ENCODE peak calls at places on chromosome 22, in ten cellular contexts. Z is body of pancreas, S is right lobe of liver, T is transverse colon, I is lower leg skin, J is A549, U is uterus, E is HepG2, D is breast epithelium, A is endothelial cell of umbilical vein. P is an unnamed sample.
A peak's percentile ranks its signal among the peaks of the same experiment; 100 is the strongest.

GRCh38 chr22:39270792-39271191 is 26.0 kb upstream of the PDGFB start:
- DNase-seq in Z (no peak), S (no peak), T (no peak), I (no peak), J (no peak), U (no peak), E (no peak), D (no peak), A (no peak), P (no peak)

GRCh38 chr22:23215294-23216204 is 35.2 kb downstream of the BCR start:
- DNase-seq in Z (peak; percentile 57), S (no peak), T (no peak), I (no peak), J (no peak), U (peak; percentile 53), E (no peak), D (no peak), A (peak; percentile 99), P (peak; percentile 22)

GRCh38 chr22:42716221-42716620 is 4.4 kb downstream of the A4GALT start:
- DNase-seq in Z (no peak), S (no peak), T (no peak), I (no peak), J (no peak), U (no peak), E (no peak), D (no peak), A (no peak), P (no peak)

GRCh38 chr22:26852176-26852575 is 194.8 kb downstream of the MIAT start:
- DNase-seq in Z (no peak), S (no peak), T (no peak), I (peak; percentile 4), J (no peak), U (no peak), E (no peak), D (no peak), A (no peak), P (peak; percentile 14)

GRCh38 chr22:41873391-41873790 is 40.5 kb downstream of the SREBF2 start:
- DNase-seq in Z (no peak), S (no peak), T (no peak), I (no peak), J (no peak), U (no peak), E (no peak), D (no peak), A (no peak), P (no peak)

GRCh38 chr22:39962071-39962470 is 1.9 kb downstream of the TMA7B start:
- DNase-seq in Z (no peak), S (no peak), T (no peak), I (no peak), J (no peak), U (no peak), E (no peak), D (no peak), A (no peak), P (no peak)

GRCh38 chr22:44172370-44173108 is 8.2 kb upstream of the PARVG start:
- DNase-seq in Z (peak; percentile 25), S (peak; percentile 75), T (peak; percentile 54), I (peak; percentile 60), J (no peak), U (no peak), E (no peak), D (peak; percentile 58), A (no peak), P (no peak)

GRCh38 chr22:45051946-45052345 is 42.1 kb upstream of the PHF21B start:
- DNase-seq in Z (no peak), S (no peak), T (no peak), I (no peak), J (no peak), U (no peak), E (no peak), D (no peak), A (no peak), P (no peak)

GRCh38 chr22:38031491-38031890 is 25.7 kb upstream of the PICK1 start:
- DNase-seq in Z (no peak), S (no peak), T (no peak), I (no peak), J (no peak), U (no peak), E (no peak), D (no peak), A (no peak), P (no peak)

GRCh38 chr22:31451709-31452571 is 37.7 kb downstream of the EIF4ENIF1 start:
- DNase-seq in Z (no peak), S (no peak), T (no peak), I (no peak), J (peak; percentile 52), U (no peak), E (peak; percentile 57), D (no peak), A (peak; percentile 59), P (peak; percentile 44)

GRCh38 chr22:31474743-31475142 is 14.9 kb downstream of the EIF4ENIF1 start:
- DNase-seq in Z (no peak), S (no peak), T (no peak), I (no peak), J (no peak), U (no peak), E (no peak), D (no peak), A (no peak), P (no peak)

GRCh38 chr22:37659066-37659896 is 758 bp downstream of the PDXP start:
- DNase-seq in Z (peak; percentile 57), S (peak; percentile 84), T (peak; percentile 81), I (no peak), J (no peak), U (no peak), E (peak; percentile 73), D (no peak), A (no peak), P (peak; percentile 45)

GRCh38 chr22:29780781-29781676 is 13.9 kb downstream of the UQCR10 start:
- DNase-seq in Z (no peak), S (no peak), T (no peak), I (no peak), J (no peak), U (no peak), E (peak; percentile 56), D (no peak), A (no peak), P (peak; percentile 85)

GRCh38 chr22:24580276-24580675 is 12.6 kb downstream of the LRRC75B start:
- DNase-seq in Z (no peak), S (no peak), T (no peak), I (no peak), J (no peak), U (no peak), E (no peak), D (no peak), A (no peak), P (no peak)

GRCh38 chr22:18085188-18085587 is 7.4 kb downstream of the PEX26 start:
- DNase-seq in Z (no peak), S (peak; percentile 82), T (peak; percentile 83), I (no peak), J (peak; percentile 54), U (no peak), E (no peak), D (no peak), A (no peak), P (no peak)

GRCh38 chr22:17199131-17199731 is 20.0 kb downstream of the ADA2 start:
- DNase-seq in Z (no peak), S (no peak), T (no peak), I (peak; percentile 21), J (no peak), U (peak; percentile 36), E (no peak), D (no peak), A (no peak), P (no peak)

GRCh38 chr22:45429424-45429823 is 15.9 kb downstream of the RIBC2 start:
- DNase-seq in Z (no peak), S (peak; percentile 37), T (no peak), I (no peak), J (no peak), U (peak; percentile 11), E (no peak), D (no peak), A (no peak), P (no peak)

GRCh38 chr22:45977551-45978274 is 751 bp upstream of the WNT7B start:
- DNase-seq in Z (no peak), S (no peak), T (no peak), I (no peak), J (peak; percentile 54), U (no peak), E (no peak), D (no peak), A (no peak), P (no peak)

GRCh38 chr22:33142282-33142681 is 84.1 kb upstream of the SYN3 start:
- DNase-seq in Z (no peak), S (no peak), T (no peak), I (no peak), J (no peak), U (no peak), E (no peak), D (no peak), A (no peak), P (no peak)

GRCh38 chr22:49852898-49853894 is at the start of gene ZBED4:
- DNase-seq in Z (peak; percentile 99), S (peak; percentile 99), T (peak; percentile 99), I (peak; percentile 93), J (peak; percentile 94), U (peak; percentile 95), E (peak; percentile 90), D (peak; percentile 91), A (peak; percentile 97), P (peak; percentile 99)
- TF ChIP-seq POLR2A in Z (peak; percentile 92), S (peak; percentile 90), T (peak; percentile 89), I (no peak), J (peak; percentile 81), U (peak; percentile 81), E (peak; percentile 85), D (peak; percentile 73), A (peak; percentile 78), P (peak; percentile 92)

GRCh38 chr22:25753252-25753651 is 11.3 kb downstream of the MYO18B start:
- DNase-seq in Z (no peak), S (no peak), T (no peak), I (no peak), J (no peak), U (no peak), E (no peak), D (no peak), A (no peak), P (peak; percentile 26)
- TF ChIP-seq POLR2A in Z (no peak), S (no peak), T (no peak), I (no peak), J (no peak), U (no peak), E (no peak), D (no peak), A (no peak), P (no peak)

DNA sequence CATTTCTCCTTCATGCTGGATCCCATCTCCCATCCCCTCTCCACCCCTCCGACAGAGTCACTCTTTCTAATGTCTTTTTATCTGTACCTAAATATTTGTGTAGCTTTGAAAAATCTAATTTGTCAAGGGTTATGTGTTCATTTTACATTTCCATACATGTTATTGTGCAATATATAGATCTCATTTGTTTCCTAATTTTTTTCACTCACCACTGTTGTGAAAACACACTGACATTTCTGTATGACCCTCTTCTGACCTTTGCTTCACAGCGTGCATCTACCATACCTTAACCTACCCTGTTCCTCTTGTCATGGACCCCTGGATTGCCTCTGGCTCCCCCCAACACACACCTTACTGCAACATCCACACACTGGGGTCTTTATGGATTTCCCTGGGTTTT is 942.9 kb downstream of the TBC1D22A start:
- DNase-seq in Z (no peak), S (no peak), T (no peak), I (no peak), J (no peak), U (no peak), E (no peak), D (no peak), A (no peak), P (no peak)
- TF ChIP-seq POLR2A in Z (no peak), S (no peak), T (no peak), I (no peak), J (no peak), U (no peak), E (no peak), D (no peak), A (no peak), P (no peak)

GRCh38 chr22:49081261-49081666 is 746.4 kb downstream of the BRD1 start:
- DNase-seq in Z (no peak), S (no peak), T (no peak), I (no peak), J (no peak), U (no peak), E (no peak), D (no peak), A (no peak), P (no peak)
- TF ChIP-seq POLR2A in Z (no peak), S (no peak), T (no peak), I (no peak), J (no peak), U (no peak), E (no peak), D (no peak), A (no peak), P (no peak)

P was measured in erythroblast.